ENCODE peak calls at places on chromosomes 7 and 10, in ten cellular contexts. Y, G, J, R, C, K, L, B, N and H are unnamed samples.

GRCh38 chr7:42726066-42726785 is 185.6 kb downstream of the C7orf25 start:
- DNase-seq in C (no peak), J (no peak), Y (no peak), K (no peak), G (no peak), R (no peak), B (no peak), L (no peak), N (no peak), H (no peak)

GRCh38 chr7:99201027-99201426 is 6.9 kb downstream of the KPNA7 start:
- DNase-seq in K (no peak), N (no peak), G (no peak), B (no peak), J (no peak), C (no peak), Y (no peak), R (no peak), L (no peak), H (no peak)

GRCh38 chr10:89120931-89121907 is 85.9 kb downstream of the CH25H start:
- DNase-seq in N (no peak), R (no peak), C (no peak), Y (no peak), K (no peak), B (no peak), J (no peak), L (no peak), G (no peak), H (no peak)

GRCh38 chr10:3783721-3784432 is 1.1 kb downstream of the KLF6 start:
- DNase-seq in C (peak), N (peak), Y (peak), J (peak), K (no peak), B (no peak), L (peak), R (no peak), G (no peak), H (peak)

GRCh38 chr7:36188923-36189322 is 35.9 kb downstream of the EEPD1 start:
- DNase-seq in Y (no peak), R (no peak), L (no peak), J (no peak), G (no peak), N (no peak), C (no peak), B (no peak), K (no peak), H (no peak)

GRCh38 chr7:41457832-41458437 is 245.0 kb downstream of the INHBA start:
- DNase-seq in R (no peak), Y (no peak), B (no peak), K (no peak), C (no peak), N (no peak), L (no peak), G (no peak), J (no peak), H (no peak)

GRCh38 chr10:16843252-16843870 is 26.1 kb upstream of the RSU1 start:
- DNase-seq in L (no peak), N (no peak), B (peak), G (no peak), C (no peak), K (no peak), Y (no peak), R (no peak), J (no peak), H (peak)

GRCh38 chr7:150396426-150397375 is 17.6 kb downstream of the ZNF775 start:
- DNase-seq in G (peak), N (no peak), J (peak), Y (peak), B (no peak), L (no peak), K (no peak), R (no peak), C (no peak), H (no peak)

GRCh38 chr10:95308389-95309302 is 17.8 kb upstream of the PDLIM1 start:
- DNase-seq in G (peak), Y (peak), K (peak), C (peak), N (peak), B (no peak), L (peak), R (no peak), J (peak), H (peak)

GRCh38 chr10:113292743-113293142 is 260.1 kb upstream of the HABP2 start:
- DNase-seq in G (no peak), J (no peak), N (no peak), K (no peak), R (no peak), C (no peak), B (no peak), Y (no peak), L (no peak), H (no peak)

GRCh38 chr7:1663857-1664651 is 6.0 kb upstream of the ELFN1 start:
- DNase-seq in B (no peak), J (peak), N (no peak), Y (peak), G (peak), L (no peak), R (no peak), C (peak), K (no peak), H (no peak)

GRCh38 chr7:19317461-19317860 is 172.2 kb upstream of the FERD3L start:
- DNase-seq in B (no peak), C (no peak), R (no peak), G (no peak), L (no peak), N (no peak), J (no peak), Y (no peak), K (no peak), H (no peak)

GRCh38 chr7:157271991-157272324 is 64.8 kb upstream of the DNAJB6 start:
- DNase-seq in J (peak), C (peak), Y (peak), G (peak), R (peak), K (no peak), N (peak), B (no peak), L (peak), H (peak)

GRCh38 chr10:95445837-95446347 is 115.3 kb downstream of the SORBS1 start:
- DNase-seq in R (peak), B (no peak), J (peak), Y (no peak), C (peak), K (no peak), N (no peak), L (peak), G (no peak), H (peak)

GRCh38 chr10:17454181-17454800 is at the start of gene ST8SIA6:
- DNase-seq in J (no peak), K (no peak), C (peak), G (no peak), N (no peak), B (no peak), Y (peak), L (peak), R (peak), H (no peak)

GRCh38 chr7:16811555-16811954 is 6.8 kb upstream of the AGR2 start:
- DNase-seq in L (no peak), J (no peak), B (no peak), N (no peak), K (no peak), Y (no peak), R (no peak), G (no peak), C (no peak), H (no peak)

GRCh38 chr10:4541292-4541691 is 284.7 kb upstream of the AKR1E2 start:
- DNase-seq in Y (no peak), J (no peak), C (peak), G (no peak), R (no peak), K (no peak), B (no peak), N (no peak), L (peak), H (no peak)

GRCh38 chr7:73730485-73730884 is 8.1 kb downstream of the ABHD11 start:
- DNase-seq in K (no peak), N (no peak), R (no peak), B (no peak), C (no peak), G (no peak), J (no peak), Y (no peak), L (no peak), H (no peak)

GRCh38 chr7:100965723-100966541 is 3.4 kb upstream of the MUC12 start:
- DNase-seq in Y (peak), C (peak), R (peak), J (no peak), G (no peak), L (peak), N (no peak), K (no peak), B (no peak), H (peak)

GRCh38 chr10:21749788-21750187 is 215.8 kb downstream of the MLLT10 start:
- DNase-seq in N (no peak), G (no peak), R (no peak), Y (no peak), J (no peak), B (no peak), C (no peak), L (no peak), K (no peak), H (no peak)

GRCh38 chr10:83212632-83213349 is 926.5 kb upstream of the GHITM start:
- DNase-seq in B (no peak), Y (no peak), K (no peak), N (no peak), L (no peak), J (no peak), R (no peak), G (no peak), C (no peak), H (no peak)

GRCh38 chr7:110573862-110574528 is 516.9 kb upstream of the LRRN3 start:
- DNase-seq in B (no peak), Y (no peak), R (no peak), K (no peak), J (no peak), C (no peak), G (no peak), L (no peak), N (no peak), H (peak)

GRCh38 chr7:81534996-81535395 is 234.9 kb downstream of the HGF start:
- DNase-seq in C (no peak), L (no peak), R (no peak), G (no peak), Y (no peak), J (no peak), B (no peak), K (no peak), N (no peak), H (no peak)

GRCh38 chr7:41971640-41972187 is 265.3 kb downstream of the GLI3 start:
- DNase-seq in G (no peak), R (no peak), Y (no peak), J (no peak), N (no peak), K (no peak), B (no peak), L (no peak), C (no peak), H (peak)

GRCh38 chr10:55820478-55820877 is 540.6 kb downstream of the ZWINT start:
- DNase-seq in Y (no peak), L (no peak), J (no peak), C (no peak), K (no peak), N (no peak), B (no peak), R (no peak), G (no peak), H (no peak)

GRCh38 chr7:17038160-17038782 is 156.5 kb upstream of the AGR3 start:
- DNase-seq in G (no peak), L (no peak), J (no peak), B (no peak), R (no peak), N (no peak), C (no peak), Y (no peak), K (no peak), H (peak)

GRCh38 chr7:135147899-135148721 is at the start of gene TMEM140:
- DNase-seq in G (no peak), Y (peak), L (peak), N (no peak), C (peak), J (no peak), R (no peak), B (peak), K (no peak), H (peak)

GRCh38 chr10:123145542-123146012 is 2.4 kb upstream of the HMX2 start:
- DNase-seq in B (no peak), R (no peak), N (no peak), Y (no peak), L (no peak), K (no peak), C (no peak), G (no peak), J (no peak), H (no peak)

GRCh38 chr10:22335204-22335956 is 9.9 kb upstream of the SPAG6 start:
- DNase-seq in Y (peak), K (no peak), L (peak), R (no peak), J (peak), C (peak), G (peak), N (no peak), B (no peak), H (no peak)

DNA sequence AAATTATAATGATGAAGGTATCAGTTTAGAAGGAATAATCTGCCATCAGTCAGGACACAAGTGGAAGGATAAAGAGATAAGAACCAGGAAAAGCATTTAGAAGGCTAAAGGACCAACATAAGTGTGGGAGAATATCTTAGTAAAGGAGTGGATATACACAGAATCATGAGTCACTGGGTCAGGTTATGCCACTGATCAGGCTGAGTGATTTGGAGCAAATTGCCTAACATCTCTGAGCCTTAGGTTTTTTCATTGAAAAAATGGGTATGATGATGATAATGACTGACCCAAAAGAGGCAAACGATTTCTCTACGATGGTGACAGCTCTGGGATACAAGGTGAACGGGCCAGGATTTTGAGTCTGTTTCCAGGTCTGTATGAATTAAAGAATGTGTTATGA is 2.8 kb upstream of the CUL1 start:
- DNase-seq in B (no peak), J (no peak), G (no peak), N (no peak), R (no peak), Y (no peak), L (no peak), C (no peak), K (no peak), H (no peak)
- TF ChIP-seq EP300 in B (no peak), J (no peak), G (no peak), N (no peak), R (no peak), Y (no peak), L (no peak), C (no peak), K (no peak), H (no peak)

GRCh38 chr7:132825932-132826480 is 249.7 kb upstream of the PLXNA4 start:
- DNase-seq in B (no peak), C (no peak), Y (no peak), L (no peak), N (no peak), K (no peak), J (no peak), R (no peak), G (no peak), H (no peak)

GRCh38 chr7:132828502-132828901 is 252.2 kb upstream of the PLXNA4 start:
- DNase-seq in C (no peak), L (no peak), N (no peak), J (no peak), R (no peak), B (no peak), Y (no peak), G (no peak), K (no peak), H (no peak)

GRCh38 chr7:132830941-132831340 is 250.9 kb downstream of the CHCHD3 start:
- DNase-seq in R (no peak), L (no peak), K (no peak), N (no peak), B (no peak), C (no peak), Y (no peak), J (no peak), G (no peak), H (no peak)

GRCh38 chr7:132819648-132820047 is 243.4 kb upstream of the PLXNA4 start:
- DNase-seq in N (no peak), L (no peak), J (no peak), B (no peak), C (no peak), K (no peak), Y (no peak), R (no peak), G (no peak), H (no peak)

DNA sequence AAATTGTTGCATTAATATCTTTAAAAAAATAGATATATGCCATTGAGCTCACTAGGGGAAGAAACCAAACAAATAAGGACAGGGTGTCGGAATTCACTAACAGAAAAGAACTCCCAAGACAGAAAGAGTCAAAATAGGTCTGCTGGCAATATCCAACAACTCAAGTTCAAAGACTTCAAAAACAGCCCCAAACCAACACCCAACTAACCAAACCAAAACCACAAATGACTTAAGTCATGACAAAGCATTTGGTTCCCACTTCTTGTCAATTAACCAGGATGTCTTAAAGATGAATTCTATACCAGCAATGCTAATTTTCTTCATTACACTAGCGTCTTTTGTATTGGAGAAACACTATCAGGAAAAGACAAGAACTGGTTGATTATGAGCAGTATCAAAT is 249.0 kb upstream of the PLXNA4 start:
- DNase-seq in C (no peak), R (no peak), J (no peak), Y (no peak), B (no peak), G (no peak), K (no peak), N (no peak), L (no peak), H (no peak)
- TF ChIP-seq EP300 in C (no peak), R (no peak), J (no peak), Y (no peak), B (no peak), G (no peak), K (no peak), N (no peak), L (no peak), H (no peak)

GRCh38 chr10:69506487-69506833 is 55.2 kb downstream of the TSPAN15 start:
- DNase-seq in J (no peak), C (no peak), K (peak), B (no peak), L (no peak), Y (no peak), G (no peak), N (no peak), R (no peak), H (no peak)

GRCh38 chr10:69508738-69509340 is 57.6 kb downstream of the TSPAN15 start:
- DNase-seq in J (no peak), R (peak), N (no peak), C (no peak), B (no peak), L (no peak), Y (no peak), K (peak), G (no peak), H (no peak)

GRCh38 chr10:69504576-69505250 is 53.4 kb downstream of the TSPAN15 start:
- DNase-seq in K (no peak), L (no peak), G (no peak), B (no peak), R (no peak), N (no peak), C (no peak), Y (no peak), J (peak), H (no peak)

GRCh38 chr10:69505636-69506318 is 54.5 kb downstream of the TSPAN15 start:
- DNase-seq in K (peak), C (no peak), J (peak), Y (no peak), N (no peak), R (no peak), B (no peak), G (no peak), L (no peak), H (no peak)

DNA sequence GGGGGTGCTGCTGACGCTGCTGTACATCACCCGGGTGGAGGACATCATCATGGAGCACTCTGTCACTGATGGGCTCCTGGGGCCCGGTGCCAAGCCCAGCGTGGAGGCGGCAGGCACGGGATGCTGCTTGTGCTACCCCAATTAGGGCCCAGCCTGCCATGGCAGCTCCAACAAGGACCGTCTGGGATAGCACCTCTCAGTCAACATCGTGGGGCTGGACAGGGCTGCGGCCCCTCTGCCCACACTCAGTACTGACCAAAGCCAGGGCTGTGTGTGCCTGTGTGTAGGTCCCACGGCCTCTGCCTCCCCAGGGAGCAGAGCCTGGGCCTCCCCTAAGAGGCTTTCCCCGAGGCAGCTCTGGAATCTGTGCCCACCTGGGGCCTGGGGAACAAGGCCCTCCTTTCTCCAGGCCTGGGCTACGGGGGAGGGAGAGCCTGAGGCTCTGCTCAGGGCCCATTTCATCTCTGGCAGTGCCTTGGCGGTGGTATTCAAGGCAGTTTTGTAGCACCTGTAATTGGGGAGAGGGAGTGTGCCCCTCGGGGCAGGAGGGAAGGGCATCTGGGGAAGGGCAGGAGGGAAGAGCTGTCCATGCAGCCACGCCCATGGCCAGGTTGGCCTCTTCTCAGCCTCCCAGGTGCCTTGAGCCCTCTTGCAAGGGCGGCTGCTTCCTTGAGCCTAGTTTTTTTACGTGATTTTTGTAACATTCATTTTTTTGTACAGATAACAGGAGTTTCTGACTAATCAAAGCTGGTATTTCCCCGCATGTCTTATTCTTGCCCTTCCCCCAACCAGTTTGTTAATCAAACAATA is 55.8 kb downstream of the TSPAN15 start:
- DNase-seq in R (peak), Y (no peak), G (no peak), B (no peak), K (peak), J (peak), C (no peak), L (no peak), N (no peak), H (no peak)
- TF ChIP-seq EP300 in R (no peak), Y (no peak), G (no peak), B (no peak), K (no peak), J (no peak), C (no peak), L (no peak), N (no peak), H (no peak)

GRCh38 chr10:43108951-43109350 is 29.3 kb upstream of the CSGALNACT2 start:
- DNase-seq in J (no peak), K (no peak), N (no peak), L (no peak), G (no peak), Y (no peak), B (no peak), R (no peak), C (no peak), H (no peak)

GRCh38 chr10:43106256-43107091 is 29.6 kb downstream of the RET start:
- DNase-seq in N (no peak), K (no peak), B (no peak), J (no peak), G (no peak), L (no peak), R (no peak), C (no peak), Y (peak), H (no peak)

GRCh38 chr10:43102063-43102828 is 25.4 kb downstream of the RET start:
- DNase-seq in J (no peak), K (no peak), N (no peak), L (no peak), C (no peak), B (no peak), R (no peak), Y (no peak), G (no peak), H (no peak)

GRCh38 chr10:43105793-43106158 is 28.9 kb downstream of the RET start:
- DNase-seq in R (no peak), L (no peak), G (no peak), K (no peak), J (no peak), B (no peak), Y (no peak), N (no peak), C (no peak), H (no peak)

DNA sequence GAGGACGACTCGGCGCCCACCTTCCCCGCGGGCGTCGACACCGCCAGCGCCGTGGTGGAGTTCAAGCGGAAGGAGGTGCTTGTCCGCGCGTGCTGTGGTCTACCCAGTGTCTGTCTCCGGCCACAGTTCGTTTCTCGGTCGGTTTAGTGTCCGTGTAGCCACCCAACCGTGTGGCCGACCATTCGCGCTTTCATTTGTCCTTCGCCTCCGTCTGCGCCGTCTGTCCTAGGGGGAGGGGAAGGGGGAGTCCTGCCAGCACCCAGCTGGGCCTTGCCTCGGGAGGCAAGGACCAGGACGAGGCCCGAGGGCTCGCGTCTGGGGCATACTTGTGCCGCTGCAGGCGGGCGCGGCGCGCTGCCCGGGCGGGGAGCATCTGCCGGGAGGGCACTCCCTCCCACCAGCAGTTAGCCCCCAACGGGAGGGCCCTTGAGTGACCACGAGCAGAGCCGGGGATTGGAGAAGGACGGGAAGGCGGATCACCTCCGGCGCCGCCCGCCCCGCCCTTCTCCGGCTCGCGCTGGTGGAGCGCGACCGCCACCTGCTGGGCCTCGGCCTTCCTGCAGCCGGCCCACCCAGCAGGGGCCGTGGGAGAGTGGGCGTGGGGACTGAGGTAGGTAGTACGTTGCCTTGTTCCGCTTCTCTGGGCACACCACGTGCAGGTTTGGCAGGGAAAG is 28.4 kb downstream of the RET start:
- DNase-seq in L (peak), N (peak), C (peak), R (peak), J (peak), G (peak), K (no peak), B (no peak), Y (peak), H (peak)
- TF ChIP-seq EP300 in L (no peak), N (peak), C (no peak), R (no peak), J (no peak), G (no peak), K (no peak), B (no peak), Y (no peak), H (no peak)